ENCODE peak calls at places on chromosomes 13 and 19, in nine cellular contexts. One of them, this sample, is unnamed.

GRCh38 chr13:28545583-28546333 is 50.8 kb upstream of the FLT1 start:
- DNase-seq in CD4-positive, CD25-positive, alpha-beta regulatory T cell: no peak
- DNase-seq in tibial nerve: no peak
- DNase-seq in uterus: no peak
- DNase-seq in pancreas: no peak
- DNase-seq in heart left ventricle: no peak
- DNase-seq in substantia nigra: no peak
- DNase-seq in body of pancreas: no peak
- DNase-seq in breast epithelium: no peak
- DNase-seq in this sample: no peak

GRCh38 chr19:32406161-32407003 is 812 bp downstream of the DPY19L3 start:
- DNase-seq in tibial nerve: no peak
- DNase-seq in breast epithelium: no peak
- DNase-seq in body of pancreas: no peak
- DNase-seq in heart left ventricle: no peak
- DNase-seq in uterus: no peak
- DNase-seq in pancreas: no peak
- DNase-seq in CD4-positive, CD25-positive, alpha-beta regulatory T cell: no peak
- DNase-seq in substantia nigra: no peak
- DNase-seq in this sample: no peak

GRCh38 chr19:996051-996838 is 4.0 kb upstream of the GRIN3B start:
- DNase-seq in CD4-positive, CD25-positive, alpha-beta regulatory T cell: peak; percentile 63
- DNase-seq in breast epithelium: no peak
- DNase-seq in heart left ventricle: no peak
- DNase-seq in tibial nerve: no peak
- DNase-seq in substantia nigra: no peak
- DNase-seq in body of pancreas: peak; percentile 42
- DNase-seq in pancreas: no peak
- DNase-seq in uterus: no peak
- DNase-seq in this sample: peak; percentile 93

GRCh38 chr13:94251801-94252200 is 227.7 kb downstream of the DCT start:
- DNase-seq in tibial nerve: no peak
- DNase-seq in uterus: peak; percentile 14
- DNase-seq in substantia nigra: no peak
- DNase-seq in heart left ventricle: peak; percentile 28
- DNase-seq in breast epithelium: no peak
- DNase-seq in body of pancreas: peak; percentile 27
- DNase-seq in pancreas: no peak
- DNase-seq in CD4-positive, CD25-positive, alpha-beta regulatory T cell: no peak
- DNase-seq in this sample: no peak

GRCh38 chr19:8973501-8974091 is 36.6 kb downstream of the MUC16 start:
- DNase-seq in body of pancreas: no peak
- DNase-seq in tibial nerve: no peak
- DNase-seq in heart left ventricle: no peak
- DNase-seq in breast epithelium: no peak
- DNase-seq in uterus: no peak
- DNase-seq in CD4-positive, CD25-positive, alpha-beta regulatory T cell: no peak
- DNase-seq in pancreas: no peak
- DNase-seq in substantia nigra: no peak
- DNase-seq in this sample: no peak

GRCh38 chr13:105920375-105920774 is 615.1 kb downstream of the EFNB2 start:
- DNase-seq in pancreas: no peak
- DNase-seq in heart left ventricle: no peak
- DNase-seq in substantia nigra: no peak
- DNase-seq in CD4-positive, CD25-positive, alpha-beta regulatory T cell: no peak
- DNase-seq in breast epithelium: no peak
- DNase-seq in tibial nerve: no peak
- DNase-seq in body of pancreas: no peak
- DNase-seq in uterus: no peak
- DNase-seq in this sample: no peak

GRCh38 chr13:113656831-113657671 is 947 bp downstream of the ATP4B start:
- DNase-seq in CD4-positive, CD25-positive, alpha-beta regulatory T cell: no peak
- DNase-seq in pancreas: peak; percentile 20
- DNase-seq in uterus: peak; percentile 8
- DNase-seq in substantia nigra: no peak
- DNase-seq in body of pancreas: no peak
- DNase-seq in breast epithelium: peak; percentile 31
- DNase-seq in tibial nerve: peak; percentile 4
- DNase-seq in heart left ventricle: peak; percentile 20
- DNase-seq in this sample: no peak

GRCh38 chr19:5128932-5129389 is 160.0 kb downstream of the KDM4B start:
- DNase-seq in CD4-positive, CD25-positive, alpha-beta regulatory T cell: no peak
- DNase-seq in heart left ventricle: no peak
- DNase-seq in body of pancreas: peak; percentile 87
- DNase-seq in tibial nerve: no peak
- DNase-seq in breast epithelium: no peak
- DNase-seq in uterus: peak; percentile 52
- DNase-seq in substantia nigra: no peak
- DNase-seq in pancreas: peak; percentile 84
- DNase-seq in this sample: no peak

GRCh38 chr13:60356970-60357369 is 40.0 kb upstream of the TDRD3 start:
- DNase-seq in pancreas: no peak
- DNase-seq in heart left ventricle: no peak
- DNase-seq in substantia nigra: no peak
- DNase-seq in body of pancreas: no peak
- DNase-seq in breast epithelium: no peak
- DNase-seq in tibial nerve: no peak
- DNase-seq in CD4-positive, CD25-positive, alpha-beta regulatory T cell: no peak
- DNase-seq in uterus: no peak
- DNase-seq in this sample: no peak

GRCh38 chr19:590396-590745 is 690 bp downstream of the HCN2 start:
- DNase-seq in body of pancreas: no peak
- DNase-seq in substantia nigra: no peak
- DNase-seq in tibial nerve: no peak
- DNase-seq in pancreas: no peak
- DNase-seq in heart left ventricle: no peak
- DNase-seq in CD4-positive, CD25-positive, alpha-beta regulatory T cell: no peak
- DNase-seq in uterus: no peak
- DNase-seq in breast epithelium: no peak
- DNase-seq in this sample: peak; percentile 13

GRCh38 chr19:19185853-19186728 is 5.9 kb downstream of the BORCS8 start:
- DNase-seq in uterus: no peak
- DNase-seq in heart left ventricle: no peak
- DNase-seq in substantia nigra: no peak
- DNase-seq in pancreas: no peak
- DNase-seq in tibial nerve: no peak
- DNase-seq in breast epithelium: no peak
- DNase-seq in body of pancreas: peak; percentile 24
- DNase-seq in CD4-positive, CD25-positive, alpha-beta regulatory T cell: peak; percentile 60
- DNase-seq in this sample: peak; percentile 54

GRCh38 chr13:98254541-98254940 is 77.5 kb upstream of the RNF113B start:
- DNase-seq in CD4-positive, CD25-positive, alpha-beta regulatory T cell: no peak
- DNase-seq in uterus: no peak
- DNase-seq in substantia nigra: no peak
- DNase-seq in pancreas: no peak
- DNase-seq in body of pancreas: no peak
- DNase-seq in breast epithelium: no peak
- DNase-seq in heart left ventricle: no peak
- DNase-seq in tibial nerve: no peak
- DNase-seq in this sample: no peak

GRCh38 chr13:104592127-104592526 is 1525.9 kb upstream of the SLC10A2 start:
- DNase-seq in tibial nerve: no peak
- DNase-seq in pancreas: no peak
- DNase-seq in breast epithelium: no peak
- DNase-seq in substantia nigra: no peak
- DNase-seq in uterus: no peak
- DNase-seq in CD4-positive, CD25-positive, alpha-beta regulatory T cell: no peak
- DNase-seq in heart left ventricle: no peak
- DNase-seq in body of pancreas: no peak
- DNase-seq in this sample: no peak

GRCh38 chr19:884420-885211 is 8.4 kb downstream of the MED16 start:
- DNase-seq in CD4-positive, CD25-positive, alpha-beta regulatory T cell: no peak
- DNase-seq in uterus: no peak
- DNase-seq in body of pancreas: no peak
- DNase-seq in substantia nigra: no peak
- DNase-seq in pancreas: no peak
- DNase-seq in breast epithelium: no peak
- DNase-seq in tibial nerve: no peak
- DNase-seq in heart left ventricle: no peak
- DNase-seq in this sample: no peak

GRCh38 chr13:44306401-44307192 is 67.0 kb upstream of the SERP2 start:
- DNase-seq in CD4-positive, CD25-positive, alpha-beta regulatory T cell: no peak
- DNase-seq in body of pancreas: no peak
- DNase-seq in breast epithelium: no peak
- DNase-seq in uterus: peak; percentile 77
- DNase-seq in pancreas: no peak
- DNase-seq in substantia nigra: peak; percentile 54
- DNase-seq in tibial nerve: peak; percentile 38
- DNase-seq in heart left ventricle: peak; percentile 77
- DNase-seq in this sample: no peak

GRCh38 chr13:96519380-96519779 is 429.5 kb downstream of the HS6ST3 start:
- DNase-seq in CD4-positive, CD25-positive, alpha-beta regulatory T cell: no peak
- DNase-seq in uterus: no peak
- DNase-seq in substantia nigra: no peak
- DNase-seq in pancreas: no peak
- DNase-seq in heart left ventricle: no peak
- DNase-seq in body of pancreas: no peak
- DNase-seq in tibial nerve: no peak
- DNase-seq in breast epithelium: no peak
- DNase-seq in this sample: no peak

GRCh38 chr19:55258828-55259539 is at the start of gene PPP6R1:
- DNase-seq in heart left ventricle: peak; percentile 98
- DNase-seq in tibial nerve: peak; percentile 93
- DNase-seq in CD4-positive, CD25-positive, alpha-beta regulatory T cell: peak; percentile 96
- DNase-seq in body of pancreas: peak; percentile 98
- DNase-seq in uterus: peak; percentile 100
- DNase-seq in breast epithelium: peak; percentile 96
- DNase-seq in substantia nigra: peak; percentile 98
- DNase-seq in pancreas: peak; percentile 99
- DNase-seq in this sample: peak; percentile 90

GRCh38 chr13:19596960-19597361 is 35.6 kb upstream of the TPTE2 start:
- DNase-seq in pancreas: no peak
- DNase-seq in uterus: no peak
- DNase-seq in breast epithelium: no peak
- DNase-seq in heart left ventricle: no peak
- DNase-seq in tibial nerve: no peak
- DNase-seq in body of pancreas: no peak
- DNase-seq in substantia nigra: no peak
- DNase-seq in CD4-positive, CD25-positive, alpha-beta regulatory T cell: no peak
- DNase-seq in this sample: no peak

GRCh38 chr13:42398542-42398941 is 126.6 kb downstream of the AKAP11 start:
- DNase-seq in substantia nigra: no peak
- DNase-seq in body of pancreas: no peak
- DNase-seq in CD4-positive, CD25-positive, alpha-beta regulatory T cell: no peak
- DNase-seq in heart left ventricle: no peak
- DNase-seq in breast epithelium: no peak
- DNase-seq in uterus: no peak
- DNase-seq in tibial nerve: no peak
- DNase-seq in pancreas: no peak
- DNase-seq in this sample: no peak

GRCh38 chr13:95296326-95296939 is 4.8 kb downstream of the ABCC4 start:
- DNase-seq in pancreas: peak; percentile 69
- DNase-seq in uterus: no peak
- DNase-seq in breast epithelium: no peak
- DNase-seq in substantia nigra: peak; percentile 31
- DNase-seq in CD4-positive, CD25-positive, alpha-beta regulatory T cell: no peak
- DNase-seq in body of pancreas: peak; percentile 66
- DNase-seq in heart left ventricle: peak; percentile 41
- DNase-seq in tibial nerve: no peak
- DNase-seq in this sample: no peak

GRCh38 chr19:6516659-6517291 is 14.1 kb upstream of the TNFSF9 start:
- DNase-seq in heart left ventricle: peak; percentile 89
- DNase-seq in pancreas: peak; percentile 95
- DNase-seq in uterus: peak; percentile 73
- DNase-seq in substantia nigra: peak; percentile 82
- DNase-seq in tibial nerve: peak; percentile 74
- DNase-seq in CD4-positive, CD25-positive, alpha-beta regulatory T cell: peak; percentile 84
- DNase-seq in body of pancreas: peak; percentile 89
- DNase-seq in breast epithelium: peak; percentile 86
- DNase-seq in this sample: peak; percentile 76

GRCh38 chr13:99982021-99982740 is 597 bp downstream of the ZIC2 start:
- DNase-seq in breast epithelium: no peak
- DNase-seq in body of pancreas: no peak
- DNase-seq in uterus: no peak
- DNase-seq in tibial nerve: no peak
- DNase-seq in substantia nigra: no peak
- DNase-seq in heart left ventricle: no peak
- DNase-seq in pancreas: no peak
- DNase-seq in CD4-positive, CD25-positive, alpha-beta regulatory T cell: no peak
- DNase-seq in this sample: no peak

GRCh38 chr13:68050746-68051145 is 820.6 kb upstream of the PCDH9 start:
- DNase-seq in heart left ventricle: no peak
- DNase-seq in substantia nigra: no peak
- DNase-seq in breast epithelium: no peak
- DNase-seq in tibial nerve: no peak
- DNase-seq in body of pancreas: no peak
- DNase-seq in CD4-positive, CD25-positive, alpha-beta regulatory T cell: no peak
- DNase-seq in pancreas: no peak
- DNase-seq in uterus: no peak
- DNase-seq in this sample: no peak
- H3K27ac ChIP-seq in heart left ventricle: no peak overlapping the region
- H3K27ac ChIP-seq in substantia nigra: no peak overlapping the region
- H3K27ac ChIP-seq in breast epithelium: no peak overlapping the region
- H3K27ac ChIP-seq in tibial nerve: no peak overlapping the region
- H3K27ac ChIP-seq in body of pancreas: no peak overlapping the region
- H3K27ac ChIP-seq in CD4-positive, CD25-positive, alpha-beta regulatory T cell: no peak overlapping the region
- H3K27ac ChIP-seq in pancreas: no peak overlapping the region
- H3K27ac ChIP-seq in uterus: no peak overlapping the region
- H3K27ac ChIP-seq in this sample: no peak overlapping the region

DNA sequence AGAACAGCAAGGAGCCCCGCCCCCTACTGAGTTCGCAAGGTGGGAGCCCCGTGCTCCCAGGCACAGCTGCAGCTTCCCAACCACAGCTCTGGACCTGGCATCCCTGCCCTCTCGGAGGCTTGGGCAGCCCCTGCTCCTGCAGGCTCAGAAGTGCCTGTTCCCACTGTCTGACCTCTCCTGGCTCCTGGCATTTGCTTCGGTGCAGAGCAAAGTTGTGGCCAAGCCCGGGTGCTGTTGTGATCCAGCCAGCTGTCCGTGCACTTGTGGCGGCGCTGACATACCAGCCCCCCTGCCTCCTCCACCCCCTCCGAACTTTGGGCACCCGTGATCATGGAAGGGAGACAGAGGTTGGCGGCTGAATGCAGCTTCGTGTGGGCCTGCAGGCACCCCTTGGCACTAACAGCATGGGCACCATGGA is 1386.8 kb downstream of the PCDH9 start:
- DNase-seq in tibial nerve: no peak
- DNase-seq in substantia nigra: no peak
- DNase-seq in uterus: no peak
- DNase-seq in body of pancreas: no peak
- DNase-seq in CD4-positive, CD25-positive, alpha-beta regulatory T cell: no peak
- DNase-seq in pancreas: peak; percentile 12
- DNase-seq in breast epithelium: no peak
- DNase-seq in heart left ventricle: no peak
- DNase-seq in this sample: no peak
- H3K27ac ChIP-seq in tibial nerve: no peak overlapping the region
- H3K27ac ChIP-seq in substantia nigra: no peak overlapping the region
- H3K27ac ChIP-seq in uterus: no peak overlapping the region
- H3K27ac ChIP-seq in body of pancreas: no peak overlapping the region
- H3K27ac ChIP-seq in CD4-positive, CD25-positive, alpha-beta regulatory T cell: no peak overlapping the region
- H3K27ac ChIP-seq in pancreas: no peak overlapping the region
- H3K27ac ChIP-seq in breast epithelium: no peak overlapping the region
- H3K27ac ChIP-seq in heart left ventricle: no peak overlapping the region
- H3K27ac ChIP-seq in this sample: no peak overlapping the region

GRCh38 chr19:10104130-10104513 is 1.6 kb upstream of the ANGPTL6 start:
- DNase-seq in substantia nigra: no peak
- DNase-seq in tibial nerve: no peak
- DNase-seq in body of pancreas: no peak
- DNase-seq in pancreas: no peak
- DNase-seq in CD4-positive, CD25-positive, alpha-beta regulatory T cell: no peak
- DNase-seq in uterus: no peak
- DNase-seq in heart left ventricle: no peak
- DNase-seq in breast epithelium: no peak
- DNase-seq in this sample: no peak
- H3K27ac ChIP-seq in substantia nigra: no peak overlapping the region
- H3K27ac ChIP-seq in tibial nerve: no peak overlapping the region
- H3K27ac ChIP-seq in body of pancreas: no peak overlapping the region
- H3K27ac ChIP-seq in pancreas: no peak overlapping the region
- H3K27ac ChIP-seq in CD4-positive, CD25-positive, alpha-beta regulatory T cell: peak overlapping the region; percentile 94
- H3K27ac ChIP-seq in uterus: no peak overlapping the region
- H3K27ac ChIP-seq in heart left ventricle: no peak overlapping the region
- H3K27ac ChIP-seq in breast epithelium: no peak overlapping the region
- H3K27ac ChIP-seq in this sample: peak overlapping the region; percentile 94

GRCh38 chr13:73171926-73172325 is 113.1 kb downstream of the KLF5 start:
- DNase-seq in heart left ventricle: no peak
- DNase-seq in uterus: no peak
- DNase-seq in breast epithelium: no peak
- DNase-seq in substantia nigra: no peak
- DNase-seq in tibial nerve: no peak
- DNase-seq in CD4-positive, CD25-positive, alpha-beta regulatory T cell: no peak
- DNase-seq in pancreas: no peak
- DNase-seq in body of pancreas: no peak
- DNase-seq in this sample: no peak
- H3K27ac ChIP-seq in heart left ventricle: no peak overlapping the region
- H3K27ac ChIP-seq in uterus: no peak overlapping the region
- H3K27ac ChIP-seq in breast epithelium: peak overlapping the region; percentile 40
- H3K27ac ChIP-seq in substantia nigra: no peak overlapping the region
- H3K27ac ChIP-seq in tibial nerve: no peak overlapping the region
- H3K27ac ChIP-seq in CD4-positive, CD25-positive, alpha-beta regulatory T cell: no peak overlapping the region
- H3K27ac ChIP-seq in pancreas: no peak overlapping the region
- H3K27ac ChIP-seq in body of pancreas: no peak overlapping the region
- H3K27ac ChIP-seq in this sample: no peak overlapping the region